ENCODE peak calls at places on chromosomes 5 and 9, in seven cellular contexts. M is spleen, Y is K562, U is prostate gland, V is upper lobe of left lung, G is stomach, N is HCT116. A is an unnamed sample. For H3K4me1, the result is how much of the 10 kb centered on the place peaks cover.

GRCh38 chr5:142726188-142726731 is 40.4 kb upstream of the FGF1 start:
- DNase-seq in M (no peak), G (no peak), U (no peak), Y (no peak), N (no peak), V (no peak), A (no peak)

GRCh38 chr5:148205044-148205813 is 2.4 kb downstream of the SPINK6 start:
- DNase-seq in M (no peak), G (no peak), Y (no peak), V (no peak), N (no peak), U (no peak), A (no peak)

GRCh38 chr5:151618907-151619306 is 27.8 kb upstream of the FAT2 start:
- DNase-seq in N (peak), G (no peak), M (no peak), Y (no peak), V (no peak), U (no peak), A (no peak)

GRCh38 chr5:24720743-24721142 is 76.0 kb upstream of the CDH10 start:
- DNase-seq in Y (no peak), G (no peak), V (no peak), U (no peak), M (no peak), N (no peak), A (no peak)

GRCh38 chr5:57745676-57746075 is 263.1 kb upstream of the ACTBL2 start:
- DNase-seq in U (no peak), N (no peak), Y (no peak), V (no peak), G (no peak), M (no peak), A (no peak)

GRCh38 chr5:139105621-139106071 is 92.5 kb downstream of the SIL1 start:
- DNase-seq in V (peak), Y (no peak), U (no peak), G (no peak), M (no peak), N (no peak), A (no peak)

GRCh38 chr5:170287532-170287931 is 10.0 kb downstream of the LCP2 start:
- DNase-seq in U (no peak), V (no peak), N (no peak), Y (no peak), M (no peak), G (no peak), A (peak)

GRCh38 chr5:88833371-88834107 is 49.4 kb downstream of the MEF2C start:
- DNase-seq in Y (no peak), G (no peak), M (peak), V (no peak), U (no peak), N (no peak), A (no peak)

GRCh38 chr9:136506425-136506824 is 23.6 kb upstream of the SEC16A start:
- DNase-seq in Y (no peak), U (no peak), V (peak), N (no peak), M (no peak), G (no peak), A (no peak)

GRCh38 chr5:40689442-40689841 is 9.7 kb downstream of the PTGER4 start:
- DNase-seq in U (no peak), G (no peak), V (no peak), N (peak), Y (peak), M (no peak), A (no peak)

GRCh38 chr5:39674209-39675082 is 249.7 kb upstream of the DAB2 start:
- DNase-seq in Y (no peak), U (no peak), N (no peak), M (no peak), V (no peak), G (no peak), A (no peak)

GRCh38 chr5:134136771-134137170 is 22.3 kb downstream of the TCF7 start:
- DNase-seq in U (no peak), Y (no peak), N (no peak), G (peak), M (peak), V (no peak), A (peak)

GRCh38 chr5:134135091-134135655 is 20.7 kb downstream of the TCF7 start:
- DNase-seq in N (no peak), M (peak), G (no peak), U (no peak), V (no peak), Y (no peak), A (peak)

GRCh38 chr5:134133995-134134541 is 19.6 kb downstream of the TCF7 start:
- DNase-seq in G (peak), V (no peak), M (peak), Y (no peak), N (no peak), U (no peak), A (peak)

GRCh38 chr5:134138416-134139376 is 24.2 kb downstream of the TCF7 start:
- DNase-seq in V (no peak), M (peak), N (no peak), Y (no peak), G (peak), U (no peak), A (peak)

GRCh38 chr5:134136221-134136631 is 21.7 kb downstream of the TCF7 start:
- DNase-seq in M (peak), U (no peak), V (no peak), N (no peak), Y (no peak), G (no peak), A (peak)
- TF ChIP-seq POLR2A in M (no peak), U (no peak), V (no peak), N (no peak), Y (no peak), G (no peak), A (no peak)

GRCh38 chr9:127972316-127972871 is 8.4 kb downstream of the EEIG1 start:
- DNase-seq in G (no peak), V (peak), M (no peak), Y (no peak), N (no peak), U (no peak), A (no peak)

GRCh38 chr9:127971357-127972315 is 9.2 kb downstream of the EEIG1 start:
- DNase-seq in M (no peak), U (no peak), N (no peak), Y (no peak), G (no peak), V (peak), A (no peak)

GRCh38 chr9:127974002-127974768 is 6.6 kb downstream of the EEIG1 start:
- DNase-seq in U (no peak), Y (no peak), G (no peak), V (no peak), N (no peak), M (no peak), A (no peak)

GRCh38 chr9:127974769-127975261 is 6.0 kb downstream of the EEIG1 start:
- DNase-seq in N (no peak), G (no peak), Y (no peak), V (peak), U (no peak), M (no peak), A (no peak)

DNA sequence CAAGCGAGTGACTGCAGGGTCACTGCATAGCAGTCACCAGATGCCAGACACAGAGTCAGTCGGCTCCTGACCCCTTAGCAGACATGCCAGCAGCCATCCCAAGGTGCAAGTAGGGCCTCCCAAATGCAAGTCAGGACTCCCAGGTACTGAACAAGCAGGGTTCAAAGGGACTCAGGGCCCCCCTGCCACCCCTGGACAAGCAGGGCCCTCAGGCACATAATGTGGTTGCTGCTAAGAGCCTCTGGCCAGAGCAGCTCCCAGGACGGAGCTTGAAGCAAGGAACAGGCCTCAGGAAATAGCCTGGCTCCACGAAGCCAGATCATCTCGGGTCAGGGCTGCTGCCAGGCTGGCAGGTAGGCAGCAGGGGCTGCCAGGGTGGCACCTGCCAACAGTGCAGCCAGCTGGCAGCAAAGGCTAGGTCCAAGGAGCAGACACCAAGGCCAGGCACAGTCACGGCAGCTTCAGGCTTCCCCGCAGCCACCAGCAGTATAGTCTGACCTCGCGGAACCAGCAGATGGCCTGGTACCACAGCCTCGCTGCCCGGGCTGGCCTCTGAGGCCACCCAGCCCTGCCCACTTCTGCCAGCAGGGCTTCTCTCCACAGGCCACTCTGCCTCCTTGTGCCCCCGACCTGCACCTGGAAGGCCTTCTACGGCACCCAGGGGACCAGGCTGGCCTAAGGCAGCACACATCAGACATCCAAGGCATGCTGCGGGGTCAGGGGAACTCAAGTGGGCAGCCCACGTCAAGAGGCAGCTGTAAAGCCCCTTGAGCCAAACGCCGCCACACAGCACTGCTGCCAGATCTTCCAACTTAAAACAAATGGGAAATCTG is 7.4 kb downstream of the EEIG1 start:
- DNase-seq in Y (no peak), V (peak), M (no peak), N (no peak), G (peak), U (no peak), A (no peak)
- TF ChIP-seq POLR2AphosphoS5 in Y (no peak), V (no peak), M (peak), N (no peak), G (peak), U (peak), A (no peak)

GRCh38 chr9:120875643-120875953 is 1.4 kb downstream of the PHF19 start:
- DNase-seq in G (no peak), M (peak), V (no peak), N (no peak), U (no peak), Y (no peak), A (no peak)

GRCh38 chr9:120877276-120878034 is 467 bp upstream of the PHF19 start:
- DNase-seq in V (peak), U (peak), Y (peak), M (peak), N (no peak), G (peak), A (peak)

GRCh38 chr9:120875954-120876841 is 790 bp downstream of the PHF19 start:
- DNase-seq in Y (peak), M (peak), N (peak), U (peak), V (peak), G (peak), A (peak)

GRCh38 chr9:120878188-120879130 is 1.5 kb upstream of the PHF19 start:
- DNase-seq in M (no peak), Y (peak), N (no peak), U (no peak), V (no peak), G (no peak), A (no peak)

DNA sequence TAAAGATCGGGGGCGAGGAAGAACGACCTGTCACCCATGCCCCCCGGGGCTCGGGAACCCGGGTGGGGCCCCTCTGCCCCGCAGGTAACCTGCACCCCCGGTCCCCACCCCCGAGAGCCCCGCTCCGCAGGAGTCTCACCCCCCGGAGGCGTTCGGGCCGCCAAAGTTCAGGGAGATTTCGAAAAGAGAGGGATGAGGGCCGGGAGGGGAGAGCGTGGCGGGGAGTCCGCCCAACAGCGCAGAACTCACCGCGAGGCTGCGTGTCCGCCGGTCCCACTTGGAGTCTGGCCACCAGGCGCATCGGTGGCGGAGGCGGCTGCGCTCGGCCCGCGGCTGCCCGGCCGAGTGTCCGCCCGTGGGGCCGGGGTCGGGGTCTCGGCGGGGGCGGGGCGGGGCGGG is at the start of gene PHF19:
- DNase-seq in V (peak), G (no peak), U (no peak), Y (no peak), N (no peak), M (peak), A (no peak)
- H3K4me1 ChIP-seq in V (under half), G (under half), U (under half), Y (under half), N (half or more), M (under half), A (under half)

DNA sequence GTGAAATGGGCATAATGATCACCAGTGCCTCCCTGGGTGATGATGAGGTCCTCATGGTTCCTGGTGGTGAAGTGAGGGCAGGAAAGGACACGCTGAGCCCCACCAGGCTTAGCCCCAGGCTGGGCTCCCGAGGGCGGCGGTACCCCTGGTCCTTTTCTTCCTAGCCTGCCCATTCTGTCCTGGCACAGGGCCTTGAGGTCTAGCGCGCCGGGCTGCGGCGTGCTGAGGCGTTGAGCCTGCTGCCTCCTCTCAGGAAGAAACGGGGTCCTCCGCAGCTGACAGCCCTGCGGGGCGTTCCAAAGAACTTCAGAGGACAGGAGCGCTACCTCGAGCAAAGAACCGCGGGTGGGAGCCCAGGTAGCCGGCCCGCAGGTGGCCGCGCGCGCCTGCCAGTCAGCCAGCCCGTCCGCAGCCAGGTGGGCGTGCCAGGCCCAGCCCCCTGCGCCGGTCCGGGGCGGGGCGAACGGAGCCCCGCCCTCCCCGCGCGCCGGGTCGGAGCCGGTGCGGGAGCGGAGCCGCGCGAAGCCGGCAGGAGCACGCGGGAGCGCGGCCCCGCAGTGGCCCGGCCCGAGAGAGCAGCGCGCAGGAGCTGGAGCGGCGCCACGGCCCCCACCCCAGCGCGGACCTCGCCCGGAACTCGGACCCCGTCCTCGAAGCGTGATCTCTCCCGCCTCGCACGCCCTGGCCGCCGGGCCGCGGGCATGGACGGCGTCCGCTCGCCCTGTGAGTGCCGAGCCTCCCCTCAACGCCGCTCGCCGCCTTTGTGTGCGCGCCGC is at the start of gene WNK2:
- DNase-seq in M (no peak), G (peak), Y (peak), V (peak), N (no peak), U (peak), A (peak)
- TF ChIP-seq POLR2A in M (no peak), G (no peak), Y (no peak), V (no peak), N (peak), U (peak), A (no peak)

DNA sequence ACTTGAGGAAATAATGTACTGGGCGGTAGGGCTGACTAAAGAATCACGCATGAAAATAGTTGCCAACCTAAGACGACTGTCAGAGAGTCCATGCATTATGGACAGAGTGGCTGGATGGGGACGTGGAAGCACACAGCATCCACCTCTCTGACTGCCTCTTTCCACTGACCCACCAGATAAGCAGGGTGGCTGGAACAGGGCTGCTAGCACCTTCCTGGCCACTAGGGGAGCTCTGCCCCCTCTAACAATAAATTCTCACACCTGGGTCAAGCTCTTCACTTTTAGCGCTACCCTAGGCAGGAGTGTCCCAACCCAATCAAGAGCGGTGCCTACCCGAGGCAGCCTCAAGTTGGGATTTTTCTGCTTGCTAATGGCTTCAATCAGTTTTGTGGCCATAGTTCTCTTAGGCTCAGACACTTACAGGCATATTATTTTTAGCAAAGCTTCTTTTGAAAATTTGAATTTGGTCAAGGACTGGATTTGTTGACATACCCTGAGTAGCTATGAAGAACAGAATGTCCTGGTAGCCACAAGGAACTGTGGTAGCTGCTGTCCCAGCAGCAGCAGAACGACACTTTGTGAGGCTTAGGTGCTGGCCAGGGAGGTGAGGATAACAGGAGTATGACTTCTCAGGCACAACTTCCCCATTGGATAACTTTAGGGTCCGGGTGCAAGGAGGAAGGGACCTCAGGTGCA is 6.9 kb upstream of the TPM2 start:
- DNase-seq in V (no peak), G (peak), Y (peak), M (peak), U (peak), N (peak), A (no peak)
- TF ChIP-seq POLR2AphosphoS5 in V (peak), G (peak), Y (no peak), M (no peak), U (peak), N (peak), A (no peak)

GRCh38 chr5:1801061-1801953 is at the start of gene NDUFS6:
- DNase-seq in U (peak), G (peak), V (peak), M (peak), N (no peak), Y (peak), A (peak)

GRCh38 chr5:1801954-1802295 is 718 bp downstream of the NDUFS6 start:
- DNase-seq in G (no peak), M (peak), Y (peak), N (no peak), U (no peak), V (no peak), A (peak)

GRCh38 chr5:1799602-1800469 is at the start of gene MRPL36:
- DNase-seq in V (peak), N (peak), M (peak), Y (peak), G (peak), U (peak), A (peak)

GRCh38 chr5:1799110-1799601 is 481 bp downstream of the MRPL36 start:
- DNase-seq in N (no peak), M (no peak), G (no peak), U (no peak), Y (peak), V (no peak), A (peak)

GRCh38 chr5:1800470-1801060 is 642 bp upstream of the NDUFS6 start:
- DNase-seq in U (no peak), V (no peak), M (no peak), G (no peak), N (no peak), Y (no peak), A (peak)
- H3K4me1 ChIP-seq in U (under half), V (half or more), M (under half), G (under half), N (under half), Y (under half), A (under half)

GRCh38 chr9:95116002-95116819 is 201.3 kb downstream of the FANCC start:
- DNase-seq in M (no peak), Y (peak), G (peak), V (no peak), U (peak), N (no peak), A (no peak)

GRCh38 chr9:95112436-95113280 is 204.9 kb downstream of the FANCC start:
- DNase-seq in N (no peak), Y (no peak), U (no peak), G (no peak), V (no peak), M (no peak), A (peak)

GRCh38 chr9:95120781-95121370 is 196.6 kb downstream of the FANCC start:
- DNase-seq in G (no peak), N (no peak), M (no peak), V (no peak), U (no peak), Y (no peak), A (no peak)

GRCh38 chr9:95115104-95115503 is 202.4 kb downstream of the FANCC start:
- DNase-seq in N (no peak), G (no peak), Y (no peak), M (no peak), U (no peak), V (no peak), A (no peak)

GRCh38 chr9:95116820-95117204 is 200.7 kb downstream of the FANCC start:
- DNase-seq in M (no peak), G (peak), U (no peak), Y (no peak), V (no peak), N (no peak), A (no peak)
- TF ChIP-seq POLR2A in M (no peak), G (no peak), U (no peak), Y (no peak), V (no peak), N (no peak), A (no peak)

GRCh38 chr5:131536211-131536826 is 98.7 kb downstream of the RAPGEF6 start:
- DNase-seq in Y (peak), V (no peak), U (no peak), G (no peak), N (no peak), M (no peak), A (no peak)

GRCh38 chr5:131532016-131532640 is 102.9 kb downstream of the RAPGEF6 start:
- DNase-seq in Y (no peak), U (no peak), G (no peak), N (no peak), V (no peak), M (no peak), A (no peak)

GRCh38 chr5:131536849-131537448 is 98.1 kb downstream of the RAPGEF6 start:
- DNase-seq in V (no peak), M (no peak), Y (no peak), U (no peak), N (no peak), G (no peak), A (no peak)

GRCh38 chr5:131533844-131534243 is 101.2 kb downstream of the RAPGEF6 start:
- DNase-seq in M (no peak), V (no peak), G (no peak), U (no peak), N (no peak), Y (no peak), A (no peak)

DNA sequence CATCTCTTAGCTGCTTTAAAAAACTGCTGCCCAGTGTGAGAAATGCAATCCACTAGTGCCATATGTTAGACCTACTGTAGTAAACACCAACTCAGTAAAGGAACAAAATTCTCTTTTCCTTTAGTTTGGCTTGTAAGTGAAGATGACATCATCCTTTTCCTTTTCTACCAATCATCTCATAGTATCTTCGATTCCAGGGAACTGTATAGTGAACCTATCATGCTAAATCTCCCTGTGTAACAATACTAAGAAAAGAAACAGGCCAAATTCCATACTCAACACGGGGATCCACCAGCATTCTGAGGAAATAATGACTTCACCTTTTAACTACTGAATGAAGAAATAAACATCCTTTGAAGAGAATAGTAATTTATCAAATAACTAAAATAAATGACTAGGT is 100.0 kb downstream of the RAPGEF6 start:
- DNase-seq in V (no peak), Y (no peak), U (no peak), G (no peak), M (no peak), N (no peak), A (no peak)
- TF ChIP-seq POLR2AphosphoS5 in V (no peak), Y (no peak), U (no peak), G (no peak), M (no peak), N (no peak), A (no peak)

GRCh38 chr9:121728916-121729315 is 77.5 kb downstream of the DAB2IP start:
- DNase-seq in N (no peak), G (no peak), V (no peak), Y (no peak), M (no peak), U (no peak), A (no peak)
- H3K4me1 ChIP-seq in N (under half), G (half or more), V (half or more), Y (under half), M (under half), U (under half), A (half or more)

GRCh38 chr5:1008451-1009358 is at the start of gene NKD2:
- DNase-seq in G (peak), M (peak), U (no peak), V (peak), N (no peak), Y (peak), A (peak)
- TF ChIP-seq POLR2A in G (no peak), M (no peak), U (no peak), V (no peak), N (peak), Y (no peak), A (no peak)